ENCODE peak calls at places on chromosomes 5 and 9, in four cellular contexts. S is RWPE1, L is progenitor cell of endocrine pancreas, A is H9. B is an unnamed sample.

GRCh38 chr9:91035825-91036208 is 234.2 kb downstream of the SYK start:
- DNase-seq in S (no peak), L (no peak), A (no peak), B (no peak)

GRCh38 chr9:76200315-76200714 is 193.9 kb downstream of the RFK start:
- DNase-seq in A (no peak), L (no peak), S (no peak), B (no peak)

GRCh38 chr5:139844472-139845145 is 49.0 kb downstream of the PSD2 start:
- DNase-seq in S (peak), A (peak), L (peak), B (peak)

GRCh38 chr9:105132576-105132975 is 111.9 kb upstream of the SLC44A1 start:
- DNase-seq in L (no peak), S (no peak), A (no peak), B (no peak)

GRCh38 chr9:135079018-135079417 is 8.4 kb upstream of the OLFM1 start:
- DNase-seq in L (no peak), S (no peak), A (peak), B (no peak)

GRCh38 chr5:69206528-69207190 is 17.3 kb downstream of the CENPH start:
- DNase-seq in L (no peak), S (peak), A (no peak), B (no peak)

GRCh38 chr5:128782446-128782845 is 182.8 kb upstream of the SLC27A6 start:
- DNase-seq in L (no peak), S (peak), A (no peak), B (no peak)

GRCh38 chr9:83434254-83434653 is 103.9 kb downstream of the FRMD3 start:
- DNase-seq in S (no peak), A (no peak), L (no peak), B (no peak)

GRCh38 chr5:157518963-157519362 is 56.6 kb downstream of the ADAM19 start:
- DNase-seq in A (no peak), L (no peak), S (no peak), B (no peak)

GRCh38 chr5:68086857-68087256 is 128.7 kb upstream of the PIK3R1 start:
- DNase-seq in L (no peak), A (no peak), S (no peak), B (no peak)

GRCh38 chr9:2613730-2614271 is 7.8 kb upstream of the VLDLR start:
- DNase-seq in S (no peak), A (peak), L (no peak), B (no peak)

GRCh38 chr5:142191776-142192175 is 83.2 kb downstream of the NDFIP1 start:
- DNase-seq in S (no peak), A (no peak), L (no peak), B (no peak)

GRCh38 chr5:145683426-145683825 is 151.7 kb downstream of the PRELID2 start:
- DNase-seq in A (no peak), L (no peak), S (no peak), B (no peak)

GRCh38 chr5:143108498-143109128 is 294.9 kb downstream of the NR3C1 start:
- DNase-seq in A (no peak), S (no peak), L (no peak), B (no peak)

GRCh38 chr9:69157751-69158466 is 16.2 kb upstream of the TJP2 start:
- DNase-seq in S (peak), L (no peak), A (peak), B (no peak)

GRCh38 chr9:93112116-93112863 is 16.3 kb downstream of the CARD19 start:
- DNase-seq in L (no peak), A (no peak), S (no peak), B (no peak)

GRCh38 chr5:117889592-117889991 is 1098.8 kb downstream of the DTWD2 start:
- DNase-seq in S (no peak), A (no peak), L (no peak), B (no peak)

GRCh38 chr5:119274767-119275130 is 81.1 kb upstream of the TNFAIP8 start:
- DNase-seq in A (no peak), L (no peak), S (peak), B (no peak)

GRCh38 chr9:89676281-89676680 is 71.5 kb downstream of the GADD45G start:
- DNase-seq in A (no peak), L (no peak), S (peak), B (no peak)

GRCh38 chr9:114177423-114178064 is 22.2 kb downstream of the COL27A1 start:
- DNase-seq in S (peak), A (no peak), L (no peak), B (no peak)

GRCh38 chr5:37823433-37824152 is 16.2 kb downstream of the GDNF start:
- DNase-seq in A (no peak), S (no peak), L (no peak), B (no peak)

GRCh38 chr5:59042201-59042600 is 459.3 kb downstream of the RAB3C start:
- DNase-seq in A (no peak), L (no peak), S (peak), B (no peak)

GRCh38 chr5:53871772-53872171 is 311.3 kb downstream of the NDUFS4 start:
- DNase-seq in S (no peak), L (no peak), A (no peak), B (no peak)

GRCh38 chr5:136200130-136200529 is 7.2 kb upstream of the SMIM32 start:
- DNase-seq in S (no peak), L (no peak), A (no peak), B (no peak)

GRCh38 chr5:41736641-41737040 is 133.6 kb downstream of the OXCT1 start:
- DNase-seq in S (no peak), L (no peak), A (no peak), B (no peak)

GRCh38 chr5:124718376-124718775 is 28.1 kb downstream of the ZNF608 start:
- DNase-seq in S (no peak), L (no peak), A (no peak), B (no peak)

GRCh38 chr9:81182421-81182820 is 506.9 kb downstream of the TLE1 start:
- DNase-seq in A (no peak), S (no peak), L (no peak), B (no peak)

GRCh38 chr5:89293849-89294248 is 410.9 kb upstream of the MEF2C start:
- DNase-seq in L (no peak), S (no peak), A (no peak), B (no peak)

GRCh38 chr9:112074250-112075008 is 100.7 kb downstream of the SUSD1 start:
- DNase-seq in A (peak), S (peak), L (peak), B (peak)

GRCh38 chr5:13552361-13552760 is 392.1 kb downstream of the DNAH5 start:
- DNase-seq in L (no peak), S (no peak), A (no peak), B (no peak)

GRCh38 chr9:112711050-112711689 is 6.7 kb downstream of the INIP start:
- DNase-seq in S (peak), L (no peak), A (no peak), B (no peak)

GRCh38 chr9:99118782-99119466 is 14.0 kb downstream of the TGFBR1 start:
- DNase-seq in A (no peak), S (no peak), L (no peak), B (no peak)

DNA sequence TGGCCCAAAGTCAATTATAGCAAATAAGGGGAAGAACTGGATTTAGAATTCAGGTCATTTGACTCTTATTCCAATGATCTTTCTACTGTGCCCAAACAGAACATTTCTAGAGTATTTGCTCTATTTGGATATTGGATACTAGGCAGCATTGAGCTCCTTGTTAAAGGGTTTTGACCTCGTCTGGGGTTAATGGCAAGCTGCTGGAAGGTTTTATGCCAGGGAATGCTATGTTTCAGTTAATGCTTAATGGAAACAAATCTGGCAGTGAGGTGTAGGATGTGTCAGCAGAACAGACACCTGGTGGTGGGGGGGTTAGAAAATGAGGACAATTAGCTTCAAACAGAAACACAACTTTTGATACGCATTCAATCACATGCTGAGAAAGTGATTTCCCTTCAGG is 51.5 kb downstream of the AGXT2 start:
- DNase-seq in S (no peak), L (no peak), A (no peak), B (no peak)
- TF ChIP-seq CTCF in S (no peak), L (no peak), A (no peak), B (no peak)

GRCh38 chr5:160119142-160119904 is at the start of gene PWWP2A:
- DNase-seq in S (peak), A (peak), L (peak), B (peak)
- TF ChIP-seq CTCF in S (peak), A (peak), L (peak), B (no peak)

GRCh38 chr5:164420161-164420560 is 914.7 kb downstream of the MAT2B start:
- DNase-seq in L (no peak), S (no peak), A (no peak), B (no peak)

DNA sequence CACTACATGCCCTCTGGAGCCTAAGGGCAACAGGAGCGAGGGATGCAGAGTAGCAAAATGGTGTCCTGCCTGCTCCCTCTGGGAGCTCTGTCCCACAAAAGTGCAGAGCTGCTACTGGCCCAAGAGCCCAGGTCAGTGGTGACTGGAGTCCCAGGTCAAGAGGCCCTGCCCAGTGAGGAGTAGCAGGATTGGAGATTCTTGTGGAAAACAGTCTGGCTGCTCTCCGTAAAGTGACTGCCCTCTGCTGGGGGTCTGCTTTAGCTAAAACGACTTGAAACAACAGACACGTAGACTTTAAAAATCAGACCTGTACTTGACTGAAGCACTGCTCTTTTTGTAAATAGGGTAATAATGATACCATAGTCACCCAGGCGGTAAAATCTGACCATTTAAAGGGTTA is 917.0 kb downstream of the MAT2B start:
- DNase-seq in L (no peak), A (peak), S (no peak), B (peak)
- TF ChIP-seq CTCF in L (peak), A (peak), S (no peak), B (peak)

DNA sequence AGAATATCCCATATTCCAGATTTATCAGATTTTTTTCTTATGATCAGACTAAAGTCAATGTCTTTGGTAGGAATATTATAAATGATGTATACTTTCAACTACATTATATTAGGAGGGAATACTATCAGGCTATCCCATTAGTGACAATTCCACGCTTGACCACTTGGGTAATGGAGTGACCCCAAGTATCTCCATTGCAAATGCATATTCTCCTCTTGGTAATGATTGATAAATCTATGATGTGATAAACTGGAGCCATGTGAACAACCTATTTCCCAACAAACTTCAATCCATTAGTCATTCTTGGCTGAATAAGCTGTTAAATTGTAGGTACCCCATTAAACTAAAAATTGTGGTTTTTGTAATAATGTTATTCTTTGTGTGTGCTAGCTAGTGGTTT is 12.2 kb upstream of the MPDZ start:
- DNase-seq in S (no peak), L (no peak), A (no peak), B (no peak)
- TF ChIP-seq CTCF in S (no peak), L (peak), A (peak), B (no peak)

DNA sequence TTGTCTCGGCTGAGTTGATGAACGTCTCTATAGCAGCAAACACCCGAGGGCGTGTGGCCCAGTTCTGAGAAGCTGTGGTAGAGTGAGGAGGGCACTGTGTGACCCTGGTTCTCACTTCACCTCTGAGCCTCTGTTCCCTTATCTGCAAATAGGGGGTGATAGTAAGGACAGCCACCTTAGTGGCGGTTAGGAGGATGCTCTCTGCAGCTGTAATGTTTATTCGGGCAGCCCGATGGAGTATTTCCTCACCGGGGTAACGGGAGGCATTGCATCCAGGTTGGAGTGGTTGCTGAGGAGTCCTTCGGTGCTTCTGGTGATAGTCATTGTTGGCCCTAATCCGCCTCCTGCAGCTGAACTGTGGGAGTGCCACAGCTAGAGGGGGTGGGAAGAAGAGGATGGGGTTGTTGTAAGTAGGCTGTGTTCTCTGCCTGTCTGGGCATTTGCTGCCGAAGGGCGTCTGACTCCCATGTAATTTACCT is 13.9 kb downstream of the PRRC2B start:
- DNase-seq in A (peak), S (peak), L (no peak), B (no peak)
- TF ChIP-seq CTCF in A (peak), S (no peak), L (peak), B (no peak)

GRCh38 chr5:149902177-149902576 is 42.4 kb downstream of the PDE6A start:
- DNase-seq in A (no peak), L (no peak), S (no peak), B (no peak)
- TF ChIP-seq CTCF in A (peak), L (no peak), S (no peak), B (no peak)

GRCh38 chr5:147346006-147346561 is 111.3 kb downstream of the STK32A start:
- DNase-seq in S (no peak), L (no peak), A (no peak), B (no peak)
- TF ChIP-seq CTCF in S (no peak), L (no peak), A (peak), B (no peak)

GRCh38 chr5:95285406-95285761 is 490 bp upstream of the MCTP1 start:
- DNase-seq in A (peak), L (no peak), S (no peak), B (no peak)

GRCh38 chr5:95284512-95285405 is at the start of gene MCTP1:
- DNase-seq in A (peak), L (peak), S (peak), B (peak)

GRCh38 chr5:95281211-95281610 is 3.7 kb downstream of the MCTP1 start:
- DNase-seq in S (peak), L (no peak), A (peak), B (no peak)

GRCh38 chr5:95283022-95283615 is 1.8 kb downstream of the MCTP1 start:
- DNase-seq in S (no peak), A (peak), L (no peak), B (peak)

GRCh38 chr5:95283761-95284511 is 958 bp downstream of the MCTP1 start:
- DNase-seq in A (peak), L (peak), S (peak), B (peak)
- TF ChIP-seq CTCF in A (peak), L (peak), S (peak), B (peak)

GRCh38 chr9:127223266-127223665 is 41.3 kb upstream of the GARNL3 start:
- DNase-seq in L (no peak), S (no peak), A (no peak), B (no peak)

GRCh38 chr9:127222388-127223095 is 42.0 kb upstream of the GARNL3 start:
- DNase-seq in L (no peak), A (no peak), S (no peak), B (no peak)

GRCh38 chr9:127224883-127225739 is 39.5 kb upstream of the GARNL3 start:
- DNase-seq in A (peak), L (peak), S (peak), B (peak)

GRCh38 chr9:127224178-127224882 is 40.2 kb upstream of the GARNL3 start:
- DNase-seq in S (peak), L (peak), A (peak), B (peak)

GRCh38 chr9:127223810-127224177 is 40.8 kb upstream of the GARNL3 start:
- DNase-seq in L (no peak), A (no peak), S (no peak), B (no peak)
- TF ChIP-seq CTCF in L (no peak), A (peak), S (peak), B (no peak)

GRCh38 chr5:151925396-151925750 is 722 bp upstream of the GLRA1 start:
- DNase-seq in S (no peak), L (no peak), A (no peak), B (no peak)

GRCh38 chr5:151926186-151926585 is 1.5 kb upstream of the GLRA1 start:
- DNase-seq in L (no peak), A (no peak), S (no peak), B (no peak)

GRCh38 chr5:151917931-151918330 is 6.7 kb downstream of the GLRA1 start:
- DNase-seq in A (no peak), S (no peak), L (no peak), B (no peak)

GRCh38 chr5:151924564-151925395 is at the start of gene GLRA1:
- DNase-seq in L (peak), S (peak), A (peak), B (peak)

DNA sequence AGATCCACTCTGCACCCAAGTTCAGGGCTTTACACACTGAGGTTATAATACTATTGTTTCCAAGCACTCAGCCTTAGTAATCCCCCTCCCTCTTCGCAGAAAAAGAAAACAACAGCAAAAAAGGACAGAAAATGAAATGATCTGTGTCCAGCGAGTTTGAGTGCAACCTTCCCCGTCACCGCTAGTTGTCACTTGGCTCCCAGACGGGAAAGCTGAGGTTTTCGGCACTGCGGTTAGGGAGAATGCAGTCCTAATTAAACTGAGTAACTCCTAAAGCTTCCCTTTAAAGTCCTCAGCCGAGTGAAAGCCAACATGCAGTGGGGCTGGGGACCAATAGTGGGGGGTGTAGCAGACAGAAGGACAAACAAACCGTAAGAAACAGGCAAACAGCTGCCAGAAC is 786 bp downstream of the GLRA1 start:
- DNase-seq in A (peak), L (no peak), S (peak), B (peak)
- TF ChIP-seq CTCF in A (peak), L (peak), S (peak), B (peak)

B was measured in nephron progenitor cell.